ENCODE peak calls at places on chromosomes 2 and 18, in five cellular contexts. K is GM06990, X is right lobe of liver, S is GM12878, R is hepatocyte. P is an unnamed sample.

GRCh38 chr2:71216501-71216900 is 10.4 kb downstream of the PAIP2B start:
- DNase-seq in K (no peak), X (peak), S (no peak), R (no peak), P (no peak)

GRCh38 chr2:20571231-20571630 is 79.7 kb downstream of the HS1BP3 start:
- DNase-seq in K (no peak), X (no peak), S (no peak), R (no peak), P (no peak)

GRCh38 chr2:2837768-2838547 is 506.9 kb upstream of the MYT1L start:
- DNase-seq in K (no peak), X (no peak), S (no peak), R (no peak), P (no peak)

GRCh38 chr18:9022397-9023170 is 79.9 kb upstream of the NDUFV2 start:
- DNase-seq in K (no peak), X (no peak), S (no peak), R (no peak), P (no peak)

GRCh38 chr2:66490588-66491001 is 55.7 kb downstream of the MEIS1 start:
- DNase-seq in K (no peak), X (no peak), S (no peak), R (no peak), P (no peak)

GRCh38 chr2:174335605-174336402 is 1.1 kb downstream of the SP9 start:
- DNase-seq in K (peak), X (no peak), S (no peak), R (peak), P (no peak)

GRCh38 chr2:111626862-111627163 is 257.2 kb downstream of the ANAPC1 start:
- DNase-seq in K (no peak), X (no peak), S (no peak), R (no peak), P (no peak)

GRCh38 chr18:79011300-79011870 is 31.8 kb downstream of the SALL3 start:
- DNase-seq in K (no peak), X (no peak), S (no peak), R (no peak), P (no peak)

GRCh38 chr2:67579207-67579606 is 182.1 kb downstream of the ETAA1 start:
- DNase-seq in K (no peak), X (no peak), S (no peak), R (no peak), P (no peak)

GRCh38 chr2:84613082-84613481 is 96.8 kb downstream of the DNAH6 start:
- DNase-seq in K (no peak), X (no peak), S (no peak), R (peak), P (no peak)

GRCh38 chr2:151363709-151364108 is 6.3 kb downstream of the TNFAIP6 start:
- DNase-seq in K (peak), X (peak), S (peak), R (no peak), P (peak)

GRCh38 chr2:134586289-134586980 is 132.4 kb downstream of the TMEM163 start:
- DNase-seq in K (no peak), X (no peak), S (no peak), R (no peak), P (no peak)

GRCh38 chr18:46336278-46337205 is 232.4 kb downstream of the HAUS1 start:
- DNase-seq in K (no peak), X (no peak), S (no peak), R (no peak), P (no peak)

GRCh38 chr2:135744761-135745314 is 3.2 kb downstream of the UBXN4 start:
- DNase-seq in K (no peak), X (no peak), S (no peak), R (peak), P (peak)

GRCh38 chr18:44521673-44522032 is 159.0 kb upstream of the SETBP1 start:
- DNase-seq in K (no peak), X (no peak), S (no peak), R (no peak), P (no peak)

GRCh38 chr2:70616168-70616694 is 62.6 kb upstream of the TGFA start:
- DNase-seq in K (no peak), X (no peak), S (no peak), R (peak), P (no peak)

GRCh38 chr2:112996635-112997034 is 8.6 kb upstream of the IL36A start:
- DNase-seq in K (no peak), X (no peak), S (no peak), R (no peak), P (no peak)

GRCh38 chr2:122098301-122098700 is 342.9 kb downstream of the TSN start:
- DNase-seq in K (no peak), X (no peak), S (no peak), R (no peak), P (no peak)

GRCh38 chr18:13192970-13193369 is 25.6 kb upstream of the LDLRAD4 start:
- DNase-seq in K (no peak), X (no peak), S (no peak), R (no peak), P (no peak)

GRCh38 chr2:227783404-227784138 is 30.1 kb upstream of the CCL20 start:
- DNase-seq in K (peak), X (no peak), S (peak), R (no peak), P (peak)

GRCh38 chr2:27184115-27184514 is 27.7 kb upstream of the ATRAID start:
- DNase-seq in K (no peak), X (peak), S (no peak), R (no peak), P (no peak)

GRCh38 chr2:239482801-239483712 is 82.2 kb upstream of the HDAC4 start:
- DNase-seq in K (no peak), X (no peak), S (no peak), R (no peak), P (no peak)

GRCh38 chr2:203732072-203732952 is 25.9 kb downstream of the CD28 start:
- DNase-seq in K (no peak), X (no peak), S (no peak), R (no peak), P (no peak)

GRCh38 chr2:20526146-20526545 is 79.3 kb downstream of the RHOB start:
- DNase-seq in K (no peak), X (no peak), S (no peak), R (no peak), P (no peak)

GRCh38 chr2:127174176-127174575 is 45.9 kb downstream of the CYP27C1 start:
- DNase-seq in K (no peak), X (no peak), S (no peak), R (peak), P (peak)

GRCh38 chr2:53715568-53715967 is 52.0 kb upstream of the CHAC2 start:
- DNase-seq in K (no peak), X (no peak), S (no peak), R (no peak), P (no peak)

GRCh38 chr18:60007641-60008040 is 107.8 kb downstream of the PMAIP1 start:
- DNase-seq in K (no peak), X (no peak), S (no peak), R (no peak), P (no peak)

GRCh38 chr2:8627692-8628085 is 54.2 kb upstream of the ID2 start:
- DNase-seq in K (no peak), X (peak), S (no peak), R (peak), P (no peak)

GRCh38 chr2:99259465-99259864 is 4.0 kb upstream of the LYG2 start:
- DNase-seq in K (no peak), X (no peak), S (no peak), R (no peak), P (no peak)

GRCh38 chr2:129192841-129193253 is 786.6 kb upstream of the RAB6C start:
- DNase-seq in K (no peak), X (no peak), S (no peak), R (no peak), P (no peak)

DNA sequence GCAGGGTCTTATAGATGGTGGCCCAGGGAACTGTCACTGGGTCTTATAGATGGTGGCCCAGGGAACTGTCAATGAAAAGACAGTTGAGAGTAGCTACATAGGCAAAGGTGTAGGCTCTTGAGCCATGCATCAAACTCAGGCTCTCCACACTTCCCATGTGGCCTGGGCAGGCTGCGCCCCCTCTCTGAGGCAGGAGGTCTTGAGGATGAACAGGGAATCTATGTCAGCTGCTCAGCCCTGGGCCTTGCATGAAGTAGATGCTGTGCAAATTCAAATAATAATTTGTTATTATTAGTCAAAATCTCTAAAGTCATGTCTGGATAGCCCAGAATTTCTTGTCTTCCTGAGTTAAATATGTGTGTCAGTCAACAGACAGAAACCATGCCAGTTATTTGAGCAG is 26.7 kb downstream of the STK25 start:
- DNase-seq in K (no peak), X (no peak), S (no peak), R (no peak), P (no peak)
- TF ChIP-seq CTCF in K (no peak), X (no peak), S (no peak), R (no peak), P (no peak)

GRCh38 chr2:55050133-55050994 is at the start of gene RTN4:
- DNase-seq in K (peak), X (peak), S (peak), R (peak), P (peak)

GRCh38 chr2:55054076-55054475 is 3.8 kb upstream of the RTN4 start:
- DNase-seq in K (peak), X (no peak), S (no peak), R (no peak), P (no peak)

GRCh38 chr2:55051026-55051866 is 995 bp upstream of the RTN4 start:
- DNase-seq in K (no peak), X (no peak), S (no peak), R (peak), P (no peak)

GRCh38 chr2:55054476-55054875 is 4.2 kb upstream of the RTN4 start:
- DNase-seq in K (peak), X (no peak), S (no peak), R (no peak), P (peak)

DNA sequence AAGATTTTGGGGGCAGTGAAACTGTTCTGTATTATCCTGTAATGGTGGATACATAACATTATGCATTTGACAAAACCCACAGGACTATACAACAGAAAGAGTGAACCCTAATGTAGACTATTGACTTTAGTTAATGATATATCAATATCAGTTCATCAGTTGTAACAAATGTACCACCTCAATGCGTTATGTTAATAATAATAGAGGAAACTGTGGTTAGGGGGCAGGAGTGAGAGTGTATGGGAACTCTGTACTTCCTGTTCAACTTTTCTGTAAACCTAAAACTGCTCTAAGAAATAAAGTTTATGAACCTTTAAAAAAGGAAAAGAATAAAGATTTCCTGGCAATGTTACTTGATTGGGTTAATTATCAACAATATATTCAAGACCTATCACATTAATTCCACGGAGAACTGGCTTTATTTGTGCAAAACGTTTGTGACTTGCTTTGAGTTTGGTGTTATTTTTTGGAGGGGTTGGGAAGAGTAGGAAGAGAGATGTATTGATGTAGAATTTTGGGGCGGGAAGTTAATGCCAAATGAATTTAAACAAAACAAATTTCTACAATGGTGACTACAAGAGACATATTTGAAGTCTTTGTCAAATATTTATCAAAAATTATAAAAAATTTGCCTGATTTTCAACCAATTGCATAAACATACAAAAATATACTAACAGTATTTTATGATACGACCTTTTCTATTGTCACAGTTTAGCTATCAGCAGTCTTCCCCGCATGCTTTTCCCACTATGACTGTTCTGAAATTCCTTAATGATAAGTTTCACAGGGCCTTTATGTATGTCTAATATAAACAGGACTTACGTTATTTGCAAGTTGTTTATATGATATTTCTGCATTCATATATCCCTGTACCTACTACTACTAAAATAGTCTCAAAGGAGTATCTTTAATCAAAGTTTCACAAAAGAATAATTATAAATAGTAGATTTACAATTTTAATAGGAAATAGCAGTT is 2.1 kb upstream of the RTN4 start:
- DNase-seq in K (peak), X (no peak), S (no peak), R (no peak), P (no peak)
- TF ChIP-seq CTCF in K (no peak), X (no peak), S (no peak), R (no peak), P (no peak)

DNA sequence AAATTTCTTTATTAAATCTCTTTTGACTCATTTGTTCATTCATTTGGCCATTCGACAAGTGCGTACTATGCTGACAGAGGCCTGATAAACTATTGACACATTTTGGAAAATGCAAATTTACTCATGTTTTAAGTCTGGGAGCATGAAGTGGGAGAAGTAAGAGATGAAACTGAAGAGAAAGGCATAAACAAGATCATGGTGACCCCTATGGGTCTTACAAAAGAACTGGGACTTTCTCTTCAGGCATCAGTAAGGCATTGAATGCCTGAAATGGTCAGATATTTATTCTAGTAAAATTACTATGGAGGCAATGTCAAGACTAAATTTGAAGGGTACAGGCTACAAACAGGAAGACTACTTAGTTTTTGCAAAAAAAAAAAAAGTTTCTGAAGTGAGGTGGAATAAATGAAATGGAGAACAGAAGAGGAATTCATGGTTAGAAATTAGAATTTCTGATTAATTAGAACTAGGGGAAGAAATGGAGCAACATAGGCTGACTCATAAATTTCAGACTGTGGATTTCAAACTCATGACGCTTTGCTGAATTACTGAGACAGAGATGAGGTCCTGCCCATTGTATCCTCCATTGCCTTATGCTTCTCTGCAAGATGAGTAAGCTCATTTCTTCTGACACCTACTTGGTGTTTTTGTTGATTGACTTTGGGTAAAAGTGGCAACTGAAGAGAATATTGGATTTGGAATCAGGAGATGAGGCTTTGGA is 32.7 kb downstream of the VSNL1 start:
- DNase-seq in K (no peak), X (no peak), S (no peak), R (no peak), P (no peak)
- TF ChIP-seq CTCF in K (peak), X (peak), S (peak), R (peak), P (no peak)

DNA sequence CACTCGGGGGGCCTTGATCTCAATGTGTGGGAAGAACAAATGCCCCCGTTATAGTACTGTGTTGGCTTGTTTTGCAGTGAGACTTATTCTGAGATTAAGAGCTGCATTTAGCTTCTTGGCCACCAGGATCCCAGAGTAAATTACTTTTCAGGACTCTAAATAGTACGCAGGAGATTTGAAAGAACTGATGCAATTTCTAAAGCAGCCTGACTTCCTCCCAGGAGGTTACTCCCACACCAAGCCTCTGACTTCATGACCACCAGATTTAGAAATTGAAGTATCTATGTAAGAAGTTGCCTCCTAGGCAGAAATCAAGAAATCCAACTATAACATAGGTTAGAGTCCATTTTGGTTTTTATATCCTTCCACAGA is 67.0 kb downstream of the FEZ2 start:
- DNase-seq in K (peak), X (no peak), S (no peak), R (no peak), P (peak)
- TF ChIP-seq CTCF in K (no peak), X (no peak), S (no peak), R (no peak), P (no peak)

DNA sequence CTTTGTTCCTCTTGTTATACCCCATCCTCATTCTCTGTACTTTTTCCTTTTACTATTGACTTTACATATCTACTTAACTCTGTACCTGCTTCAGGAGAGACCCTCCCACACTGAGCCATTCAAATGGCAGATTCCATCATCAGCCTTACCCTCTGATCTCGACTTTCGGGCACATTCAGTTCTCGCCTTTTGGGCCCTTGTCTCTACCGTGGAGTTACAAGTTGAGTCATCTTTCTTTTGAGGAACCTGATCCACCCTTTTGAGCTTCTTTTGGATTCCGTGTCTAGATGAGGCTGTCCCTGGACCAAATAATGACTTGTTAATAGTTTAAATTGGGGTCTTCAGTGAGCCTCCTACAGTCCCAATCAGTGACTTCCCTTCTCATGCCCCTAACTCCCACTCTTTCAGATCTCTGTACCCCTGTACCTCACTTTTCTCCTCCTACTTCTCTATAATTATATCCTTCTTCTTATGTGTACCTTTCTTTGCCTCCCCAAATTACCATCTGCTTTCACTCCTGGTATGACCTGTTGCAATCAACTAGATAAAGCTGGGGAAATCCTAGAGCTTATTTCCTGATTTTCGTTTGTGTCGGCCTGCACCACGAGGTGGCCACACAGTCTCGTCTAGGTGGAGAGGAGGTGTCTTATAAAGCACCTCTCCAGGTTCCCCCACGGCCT is 17.2 kb downstream of the SP110 start:
- DNase-seq in K (peak), X (no peak), S (peak), R (no peak), P (peak)
- TF ChIP-seq CTCF in K (peak), X (no peak), S (peak), R (no peak), P (peak)

DNA sequence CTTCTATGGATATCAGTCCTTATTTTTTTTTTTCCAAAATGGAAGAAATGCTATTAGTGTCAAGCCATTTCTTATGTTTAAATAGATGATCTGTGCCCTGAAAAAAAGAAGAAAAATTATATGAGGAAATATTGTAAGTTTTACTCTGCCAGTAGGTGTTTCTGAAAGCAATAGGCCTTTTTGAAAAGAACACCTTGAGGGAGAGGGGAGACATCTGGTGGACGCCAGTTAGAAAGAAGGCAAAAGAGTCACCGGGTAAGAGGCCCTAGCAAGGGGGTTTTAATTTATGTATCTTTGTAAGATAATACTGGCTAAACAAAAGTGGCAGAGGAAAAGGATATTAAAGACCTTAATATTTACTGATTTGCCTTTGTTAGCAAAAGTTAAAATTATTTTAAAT is 56.1 kb downstream of the DYNAP start:
- DNase-seq in K (no peak), X (no peak), S (no peak), R (peak), P (no peak)
- TF ChIP-seq CTCF in K (peak), X (peak), S (peak), R (peak), P (no peak)

GRCh38 chr18:65526099-65526498 is 224.7 kb upstream of the CDH7 start:
- DNase-seq in K (no peak), X (no peak), S (no peak), R (no peak), P (no peak)

GRCh38 chr18:65522907-65523306 is 227.9 kb upstream of the CDH7 start:
- DNase-seq in K (no peak), X (no peak), S (no peak), R (no peak), P (no peak)

GRCh38 chr18:65527879-65528633 is 222.8 kb upstream of the CDH7 start:
- DNase-seq in K (no peak), X (no peak), S (no peak), R (no peak), P (no peak)

GRCh38 chr18:65523461-65523860 is 227.4 kb upstream of the CDH7 start:
- DNase-seq in K (no peak), X (no peak), S (no peak), R (no peak), P (no peak)
- TF ChIP-seq CTCF in K (no peak), X (no peak), S (no peak), R (no peak), P (no peak)

GRCh38 chr2:15874311-15874710 is 66.0 kb upstream of the MYCN start:
- DNase-seq in K (no peak), X (no peak), S (no peak), R (no peak), P (no peak)
- TF ChIP-seq CTCF in K (no peak), X (no peak), S (no peak), R (no peak), P (no peak)

GRCh38 chr18:69872661-69873060 is 75.0 kb downstream of the CD226 start:
- DNase-seq in K (no peak), X (no peak), S (no peak), R (no peak), P (no peak)
- TF ChIP-seq CTCF in K (no peak), X (no peak), S (no peak), R (no peak), P (no peak)